ENCODE peak calls at places on chromosome 7, in six cellular contexts. N is HepG2, R is transverse colon, E is upper lobe of left lung, Q is H1, S is stomach. W is an unnamed sample.

GRCh38 chr7:1809601-1810258 is 139.7 kb downstream of the ELFN1 start:
- DNase-seq in R (no peak), Q (no peak), E (peak; percentile 78), S (no peak), N (no peak), W (peak; percentile 66)

GRCh38 chr7:138663741-138664710 is 37.1 kb downstream of the SVOPL start:
- DNase-seq in E (peak; percentile 71), S (no peak), N (no peak), Q (peak; percentile 64), R (peak; percentile 25), W (no peak)

GRCh38 chr7:99504281-99504602 is 220 bp upstream of the ZKSCAN5 start:
- DNase-seq in E (no peak), Q (peak; percentile 97), S (no peak), R (no peak), N (peak; percentile 95), W (no peak)

GRCh38 chr7:31100445-31100844 is 48.3 kb downstream of the ADCYAP1R1 start:
- DNase-seq in N (no peak), S (no peak), Q (no peak), E (no peak), R (no peak), W (no peak)

GRCh38 chr7:145016068-145016467 is 180.2 kb upstream of the TPK1 start:
- DNase-seq in R (no peak), N (no peak), Q (no peak), S (no peak), E (no peak), W (no peak)

GRCh38 chr7:111486472-111487142 is 75.7 kb downstream of the IMMP2L start:
- DNase-seq in E (no peak), S (no peak), R (no peak), N (peak; percentile 41), Q (no peak), W (no peak)

GRCh38 chr7:103598326-103598905 is 152.4 kb upstream of the SLC26A5 start:
- DNase-seq in E (no peak), N (no peak), S (no peak), R (no peak), Q (no peak), W (no peak)

GRCh38 chr7:94244760-94245159 is 149.9 kb upstream of the COL1A2 start:
- DNase-seq in E (no peak), S (no peak), Q (no peak), R (no peak), N (no peak), W (no peak)

GRCh38 chr7:33946094-33946699 is 40.9 kb downstream of the BMPER start:
- DNase-seq in R (no peak), N (no peak), Q (no peak), S (no peak), E (no peak), W (no peak)

GRCh38 chr7:2313450-2314208 is 612 bp downstream of the SNX8 start:
- DNase-seq in Q (no peak), E (no peak), S (peak; percentile 34), N (no peak), R (peak; percentile 35), W (no peak)

GRCh38 chr7:55622241-55622835 is 50.0 kb upstream of the VOPP1 start:
- DNase-seq in N (no peak), Q (no peak), R (no peak), E (no peak), S (no peak), W (no peak)

GRCh38 chr7:155000795-155001194 is 2.1 kb downstream of the PAXIP1 start:
- DNase-seq in Q (no peak), R (peak; percentile 22), S (no peak), E (no peak), N (no peak), W (no peak)

GRCh38 chr7:27199820-27200760 is at the start of gene HOXA13:
- DNase-seq in N (no peak), E (peak; percentile 84), R (peak; percentile 88), S (no peak), Q (peak; percentile 72), W (no peak)

GRCh38 chr7:32427769-32428291 is 62.4 kb downstream of the LSM5 start:
- DNase-seq in S (peak; percentile 42), R (peak; percentile 19), Q (peak; percentile 97), E (peak; percentile 83), N (peak; percentile 62), W (no peak)

GRCh38 chr7:26046150-26046549 is 105.8 kb upstream of the NFE2L3 start:
- DNase-seq in S (peak; percentile 32), R (peak; percentile 25), N (no peak), E (no peak), Q (no peak), W (no peak)

GRCh38 chr7:94452257-94452656 is 57.4 kb upstream of the CASD1 start:
- DNase-seq in S (no peak), R (no peak), N (no peak), E (no peak), Q (no peak), W (no peak)

GRCh38 chr7:44279731-44280505 is 45.5 kb downstream of the CAMK2B start:
- DNase-seq in Q (peak; percentile 38), S (no peak), R (peak; percentile 4), E (peak; percentile 29), N (no peak), W (no peak)

GRCh38 chr7:3922175-3922635 is 621.2 kb downstream of the SDK1 start:
- DNase-seq in R (peak; percentile 16), S (no peak), E (no peak), Q (peak; percentile 49), N (peak; percentile 57), W (no peak)

GRCh38 chr7:84364708-84365107 is 170.1 kb upstream of the SEMA3A start:
- DNase-seq in S (no peak), Q (no peak), N (no peak), R (no peak), E (no peak), W (no peak)

GRCh38 chr7:124784879-124785818 is 19.6 kb upstream of the GPR37 start:
- DNase-seq in N (peak; percentile 37), E (no peak), S (peak; percentile 56), R (peak; percentile 44), Q (no peak), W (no peak)

GRCh38 chr7:77481615-77482014 is 55.5 kb upstream of the PTPN12 start:
- DNase-seq in R (peak; percentile 41), Q (no peak), E (no peak), N (no peak), S (no peak), W (no peak)

GRCh38 chr7:133668296-133669060 is 415.6 kb downstream of the EXOC4 start:
- DNase-seq in Q (no peak), S (no peak), E (no peak), N (no peak), R (no peak), W (no peak)

GRCh38 chr7:151437866-151438516 is 1.9 kb downstream of the CRYGN start:
- DNase-seq in N (no peak), S (no peak), R (no peak), E (peak; percentile 26), Q (no peak), W (no peak)

GRCh38 chr7:151440799-151441443 is 980 bp upstream of the CRYGN start:
- DNase-seq in N (no peak), R (no peak), S (no peak), Q (no peak), E (peak; percentile 56), W (no peak)

GRCh38 chr7:151437163-151437553 is 2.8 kb downstream of the CRYGN start:
- DNase-seq in S (no peak), N (no peak), E (peak; percentile 43), Q (no peak), R (no peak), W (no peak)

GRCh38 chr7:151439855-151440798 is at the start of gene CRYGN:
- DNase-seq in R (no peak), E (peak; percentile 84), S (no peak), Q (peak; percentile 79), N (no peak), W (no peak)

GRCh38 chr7:151438864-151439601 is 908 bp downstream of the CRYGN start:
- DNase-seq in E (no peak), R (no peak), Q (no peak), N (no peak), S (no peak), W (no peak)
- H3K4me3 ChIP-seq in E (no peak overlapping the region), R (no peak overlapping the region), Q (peak overlapping the region; percentile 63), N (no peak overlapping the region), S (peak overlapping the region; percentile 35), W (peak overlapping the region; percentile 41)

DNA sequence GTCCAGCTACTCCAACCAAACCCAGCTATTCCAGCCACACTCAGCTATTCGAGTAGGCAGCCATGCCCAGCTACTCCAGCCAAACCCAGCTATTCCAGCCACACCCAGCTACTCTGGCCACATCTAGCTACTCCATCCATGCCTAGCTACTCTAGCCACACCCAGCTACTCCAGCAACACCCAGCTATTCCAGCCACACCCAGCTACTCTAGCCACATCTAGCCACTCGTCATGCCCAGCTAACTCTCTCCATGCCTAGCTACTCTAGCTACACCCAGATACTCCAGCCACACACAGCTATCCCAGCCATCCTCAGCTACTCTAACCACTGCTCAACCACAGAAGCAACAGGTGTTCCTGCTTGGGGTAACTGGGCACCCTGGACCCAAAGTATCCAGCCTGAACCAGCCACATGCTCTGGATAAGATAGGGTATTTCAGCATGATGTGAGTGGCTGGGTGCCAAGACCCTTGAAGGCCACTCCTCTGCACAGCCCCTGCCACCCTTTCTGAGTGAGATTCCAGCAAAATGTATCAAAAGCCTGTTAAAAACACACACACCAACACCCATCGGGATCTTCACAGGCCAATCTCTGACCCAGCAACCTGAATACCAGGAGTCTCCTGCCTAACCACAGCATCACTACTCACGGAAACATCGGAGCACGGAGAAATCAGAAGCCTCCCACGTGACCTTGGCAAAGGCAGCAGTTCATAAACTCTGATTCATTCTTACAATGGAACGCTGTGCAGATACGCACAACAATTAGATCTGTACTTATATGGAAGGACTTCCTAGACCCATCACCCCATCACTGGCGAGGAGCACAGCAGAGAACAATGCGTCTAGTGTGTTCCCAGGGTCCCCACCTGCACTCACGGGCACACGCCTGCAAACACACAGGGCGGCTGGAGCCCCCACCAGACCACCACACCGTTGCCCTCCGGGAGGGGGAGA is 51.8 kb upstream of the DNAAF5 start:
- DNase-seq in S (no peak), Q (no peak), R (peak; percentile 26), N (no peak), E (no peak), W (no peak)
- TF ChIP-seq EP300 in S (no peak), Q (no peak), R (peak; percentile 62), N (no peak), E (no peak), W (peak; percentile 89)

GRCh38 chr7:50696810-50697582 is 85.7 kb downstream of the GRB10 start:
- DNase-seq in R (no peak), S (no peak), Q (no peak), N (peak; percentile 32), E (no peak), W (no peak)

GRCh38 chr7:50693475-50693874 is 89.2 kb downstream of the GRB10 start:
- DNase-seq in R (no peak), E (no peak), S (no peak), Q (no peak), N (no peak), W (no peak)

GRCh38 chr7:50703654-50704053 is 79.0 kb downstream of the GRB10 start:
- DNase-seq in N (no peak), S (no peak), E (no peak), Q (no peak), R (no peak), W (no peak)

GRCh38 chr7:50699143-50699542 is 83.6 kb downstream of the GRB10 start:
- DNase-seq in S (no peak), Q (no peak), R (no peak), N (no peak), E (no peak), W (no peak)

GRCh38 chr7:50697686-50698085 is 85.0 kb downstream of the GRB10 start:
- DNase-seq in R (no peak), E (no peak), N (no peak), Q (no peak), S (no peak), W (no peak)
- TF ChIP-seq POLR2AphosphoS5 in R (peak; percentile 28), E (no peak), N (no peak), Q (no peak), S (no peak), W (no peak)

GRCh38 chr7:13990984-13991790 is 1.7 kb upstream of the ETV1 start:
- DNase-seq in R (peak; percentile 92), S (peak; percentile 91), N (peak; percentile 24), Q (peak; percentile 96), E (peak; percentile 93), W (peak; percentile 99)
- H3K4me3 ChIP-seq in R (peak overlapping the region; percentile 64), S (peak overlapping the region; percentile 53), N (peak overlapping the region; percentile 43), Q (peak overlapping the region; percentile 85), E (peak overlapping the region; percentile 54), W (peak overlapping the region; percentile 69)

W was measured in esophagus muscularis mucosa.